ENCODE peak calls at places on chromosomes 2 and 18, in four cellular contexts. One of them, this sample, is unnamed.

GRCh38 chr2:191166111-191166755 is 15.4 kb upstream of the STAT4 start:
- DNase-seq in SK-N-SH: no peak
- DNase-seq in K562: no peak
- DNase-seq in HepG2: peak; percentile 69
- DNase-seq in this sample: no peak

GRCh38 chr2:44768438-44769236 is 172.9 kb upstream of the SIX3 start:
- DNase-seq in K562: no peak
- DNase-seq in HepG2: no peak
- DNase-seq in SK-N-SH: no peak
- DNase-seq in this sample: peak; percentile 46

GRCh38 chr2:172442072-172442895 is 14.9 kb downstream of the ITGA6 start:
- DNase-seq in SK-N-SH: no peak
- DNase-seq in K562: no peak
- DNase-seq in HepG2: peak; percentile 75
- DNase-seq in this sample: no peak

GRCh38 chr18:50776383-50776782 is 43.4 kb downstream of the MRO start:
- DNase-seq in SK-N-SH: no peak
- DNase-seq in HepG2: no peak
- DNase-seq in K562: no peak
- DNase-seq in this sample: no peak

GRCh38 chr2:111975819-111976218 is 77.4 kb downstream of the MERTK start:
- DNase-seq in K562: no peak
- DNase-seq in HepG2: no peak
- DNase-seq in SK-N-SH: no peak
- DNase-seq in this sample: no peak

GRCh38 chr2:15640291-15640711 is 48.6 kb downstream of the DDX1 start:
- DNase-seq in SK-N-SH: no peak
- DNase-seq in K562: peak; percentile 50
- DNase-seq in HepG2: peak; percentile 43
- DNase-seq in this sample: no peak

GRCh38 chr18:23495723-23496440 is 7.4 kb upstream of the RMC1 start:
- DNase-seq in SK-N-SH: no peak
- DNase-seq in HepG2: no peak
- DNase-seq in K562: no peak
- DNase-seq in this sample: no peak

GRCh38 chr2:201007584-201007998 is 44.1 kb upstream of the ORC2 start:
- DNase-seq in SK-N-SH: no peak
- DNase-seq in HepG2: peak; percentile 52
- DNase-seq in K562: no peak
- DNase-seq in this sample: no peak

GRCh38 chr18:7116832-7117389 is 686 bp downstream of the LAMA1 start:
- DNase-seq in SK-N-SH: peak; percentile 73
- DNase-seq in HepG2: no peak
- DNase-seq in K562: no peak
- DNase-seq in this sample: peak; percentile 60

GRCh38 chr2:190283783-190284182 is 35.8 kb downstream of the HIBCH start:
- DNase-seq in SK-N-SH: no peak
- DNase-seq in K562: no peak
- DNase-seq in HepG2: no peak
- DNase-seq in this sample: no peak

GRCh38 chr2:132757002-132757598 is 87.1 kb upstream of the LYPD1 start:
- DNase-seq in SK-N-SH: peak; percentile 16
- DNase-seq in HepG2: no peak
- DNase-seq in K562: no peak
- DNase-seq in this sample: no peak

GRCh38 chr2:64930159-64930558 is 59.0 kb upstream of the SLC1A4 start:
- DNase-seq in K562: no peak
- DNase-seq in HepG2: no peak
- DNase-seq in SK-N-SH: no peak
- DNase-seq in this sample: no peak
- TF ChIP-seq FOXJ3 in K562: no peak
- TF ChIP-seq FOXJ3 in HepG2: no peak
- TF ChIP-seq FOXJ3 in SK-N-SH: no peak
- TF ChIP-seq FOXJ3 in this sample: no peak

GRCh38 chr2:1673160-1673944 is 71.0 kb downstream of the PXDN start:
- DNase-seq in K562: no peak
- DNase-seq in HepG2: no peak
- DNase-seq in SK-N-SH: no peak
- DNase-seq in this sample: no peak

GRCh38 chr2:1674766-1675397 is 69.4 kb downstream of the PXDN start:
- DNase-seq in K562: no peak
- DNase-seq in SK-N-SH: no peak
- DNase-seq in HepG2: no peak
- DNase-seq in this sample: no peak

GRCh38 chr2:1672738-1673137 is 71.6 kb downstream of the PXDN start:
- DNase-seq in SK-N-SH: no peak
- DNase-seq in HepG2: no peak
- DNase-seq in K562: no peak
- DNase-seq in this sample: no peak

GRCh38 chr2:1675633-1676032 is 68.7 kb downstream of the PXDN start:
- DNase-seq in SK-N-SH: no peak
- DNase-seq in K562: no peak
- DNase-seq in HepG2: no peak
- DNase-seq in this sample: no peak

GRCh38 chr2:1674276-1674675 is 70.0 kb downstream of the PXDN start:
- DNase-seq in HepG2: no peak
- DNase-seq in K562: no peak
- DNase-seq in SK-N-SH: no peak
- DNase-seq in this sample: no peak
- TF ChIP-seq FOXJ3 in HepG2: no peak
- TF ChIP-seq FOXJ3 in K562: no peak
- TF ChIP-seq FOXJ3 in SK-N-SH: no peak
- TF ChIP-seq FOXJ3 in this sample: no peak

GRCh38 chr18:68233043-68233442 is 481.9 kb downstream of the TMX3 start:
- DNase-seq in K562: no peak
- DNase-seq in HepG2: no peak
- DNase-seq in SK-N-SH: no peak
- DNase-seq in this sample: no peak

GRCh38 chr18:68229351-68229750 is 485.6 kb downstream of the TMX3 start:
- DNase-seq in HepG2: no peak
- DNase-seq in K562: no peak
- DNase-seq in SK-N-SH: no peak
- DNase-seq in this sample: no peak

GRCh38 chr18:68234676-68235075 is 480.2 kb downstream of the TMX3 start:
- DNase-seq in K562: no peak
- DNase-seq in SK-N-SH: no peak
- DNase-seq in HepG2: no peak
- DNase-seq in this sample: no peak

DNA sequence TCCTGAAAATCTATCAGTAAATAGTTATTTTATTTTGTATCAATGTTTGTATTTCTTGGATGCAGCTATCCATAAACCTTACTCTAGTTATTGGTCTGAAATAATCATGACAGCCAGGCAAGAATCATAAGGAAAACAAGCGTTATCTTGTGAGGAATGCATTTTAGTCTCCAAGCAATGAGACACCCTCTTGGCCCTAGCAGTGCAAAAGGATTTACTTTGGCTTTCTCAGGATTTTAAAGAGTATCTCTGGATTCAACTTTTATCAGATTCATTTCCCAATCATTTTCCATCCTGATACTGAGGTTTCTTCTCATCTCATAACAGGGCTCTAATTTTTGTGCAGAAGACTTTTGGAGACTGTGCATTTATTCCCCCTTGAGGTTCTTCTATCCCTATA is 480.8 kb downstream of the TMX3 start:
- DNase-seq in K562: no peak
- DNase-seq in HepG2: no peak
- DNase-seq in SK-N-SH: no peak
- DNase-seq in this sample: no peak
- TF ChIP-seq FOXJ3 in K562: no peak
- TF ChIP-seq FOXJ3 in HepG2: no peak
- TF ChIP-seq FOXJ3 in SK-N-SH: no peak
- TF ChIP-seq FOXJ3 in this sample: no peak

GRCh38 chr2:109058802-109059201 is 69.8 kb upstream of the EDAR start:
- DNase-seq in SK-N-SH: no peak
- DNase-seq in HepG2: no peak
- DNase-seq in K562: no peak
- DNase-seq in this sample: no peak

GRCh38 chr2:109057686-109058085 is 68.7 kb upstream of the EDAR start:
- DNase-seq in HepG2: no peak
- DNase-seq in K562: no peak
- DNase-seq in SK-N-SH: no peak
- DNase-seq in this sample: no peak

GRCh38 chr2:109060496-109060895 is 68.5 kb upstream of the SH3RF3 start:
- DNase-seq in HepG2: no peak
- DNase-seq in K562: no peak
- DNase-seq in SK-N-SH: no peak
- DNase-seq in this sample: no peak

GRCh38 chr2:109058215-109058614 is 69.2 kb upstream of the EDAR start:
- DNase-seq in K562: no peak
- DNase-seq in HepG2: no peak
- DNase-seq in SK-N-SH: no peak
- DNase-seq in this sample: no peak

GRCh38 chr2:109059474-109060165 is 69.4 kb upstream of the SH3RF3 start:
- DNase-seq in K562: no peak
- DNase-seq in SK-N-SH: peak; percentile 78
- DNase-seq in HepG2: no peak
- DNase-seq in this sample: no peak
- TF ChIP-seq FOXJ3 in K562: no peak
- TF ChIP-seq FOXJ3 in SK-N-SH: no peak
- TF ChIP-seq FOXJ3 in HepG2: no peak
- TF ChIP-seq FOXJ3 in this sample: no peak